ENCODE peak calls at places on chromosomes 13 and 19, in six cellular contexts. D, A, M, R, P and F are unnamed samples.

GRCh38 chr13:114012921-114013320 is 39.0 kb upstream of the C13orf46 start:
- DNase-seq in R (no peak), A (no peak), D (no peak), M (no peak), P (peak), F (no peak)

GRCh38 chr13:108342369-108343289 is 73.1 kb downstream of the TNFSF13B start:
- DNase-seq in A (no peak), D (no peak), R (no peak), M (no peak), P (no peak), F (peak)

GRCh38 chr19:33246729-33247440 is 21.2 kb upstream of the SLC7A10 start:
- DNase-seq in M (no peak), D (no peak), R (no peak), A (no peak), P (peak), F (no peak)

GRCh38 chr13:98303858-98304257 is 126.8 kb upstream of the RNF113B start:
- DNase-seq in D (no peak), M (no peak), P (no peak), R (no peak), A (no peak), F (no peak)

GRCh38 chr19:18122424-18122823 is 24.8 kb downstream of the MAST3 start:
- DNase-seq in A (no peak), R (no peak), M (no peak), D (no peak), P (no peak), F (no peak)

GRCh38 chr13:41649659-41650058 is 192.3 kb downstream of the RGCC start:
- DNase-seq in D (no peak), R (no peak), P (no peak), M (no peak), A (no peak), F (no peak)

GRCh38 chr19:50030937-50031336 is 5.1 kb downstream of the ZNF473 start:
- DNase-seq in P (no peak), R (no peak), D (no peak), M (no peak), A (no peak), F (no peak)

GRCh38 chr19:43476606-43477005 is 11.2 kb upstream of the LYPD3 start:
- DNase-seq in M (no peak), R (peak), D (no peak), A (no peak), P (no peak), F (no peak)

GRCh38 chr19:48524728-48525127 is 13.1 kb upstream of the LMTK3 start:
- DNase-seq in P (no peak), D (no peak), R (no peak), M (no peak), A (no peak), F (no peak)

GRCh38 chr19:35120492-35120891 is 4.9 kb downstream of the FXYD3 start:
- DNase-seq in A (no peak), R (no peak), D (no peak), P (no peak), M (no peak), F (no peak)

GRCh38 chr19:52901842-52902241 is 4.4 kb upstream of the ZNF320 start:
- DNase-seq in A (no peak), M (no peak), R (no peak), D (no peak), P (no peak), F (no peak)

GRCh38 chr13:60329221-60329983 is 67.6 kb upstream of the TDRD3 start:
- DNase-seq in M (no peak), A (no peak), P (peak), D (peak), R (no peak), F (peak)

GRCh38 chr19:32287811-32288227 is 57.6 kb upstream of the ZNF507 start:
- DNase-seq in M (no peak), D (peak), R (peak), P (peak), A (no peak), F (no peak)

GRCh38 chr13:111645598-111646463 is 325.4 kb downstream of the TEX29 start:
- DNase-seq in P (no peak), R (no peak), A (no peak), D (no peak), M (no peak), F (no peak)

GRCh38 chr19:50189326-50189725 is 14.1 kb upstream of the MYH14 start:
- DNase-seq in M (no peak), A (no peak), D (no peak), R (no peak), P (no peak), F (no peak)

GRCh38 chr19:30276312-30276884 is 95.8 kb upstream of the ZNF536 start:
- DNase-seq in P (no peak), M (no peak), D (no peak), R (no peak), A (no peak), F (no peak)

GRCh38 chr13:27924529-27925141 is 4.8 kb downstream of the PDX1 start:
- DNase-seq in R (no peak), D (no peak), M (no peak), P (peak), A (no peak), F (no peak)

GRCh38 chr13:97068146-97068545 is 73.9 kb upstream of the OXGR1 start:
- DNase-seq in P (no peak), R (peak), M (no peak), D (no peak), A (no peak), F (no peak)

GRCh38 chr19:30029721-30030510 is 87.9 kb downstream of the URI1 start:
- DNase-seq in M (no peak), A (no peak), R (no peak), P (no peak), D (no peak), F (peak)

GRCh38 chr19:48342841-48343540 is 17.6 kb downstream of the EMP3 start:
- DNase-seq in R (no peak), M (no peak), P (no peak), D (no peak), A (no peak), F (no peak)

GRCh38 chr13:38888309-38888708 is 102.3 kb downstream of the STOML3 start:
- DNase-seq in M (no peak), D (no peak), R (no peak), A (no peak), P (no peak), F (no peak)